ENCODE peak calls at places on chromosomes 6 and 20, in six cellular contexts. One of them, this sample, is unnamed.

GRCh38 chr6:3848380-3848779 is 793 bp upstream of the FAM50B start:
- DNase-seq in H1: no peak
- DNase-seq in HepG2: no peak
- DNase-seq in GM12891: no peak
- DNase-seq in K562: no peak
- DNase-seq in GM12878: no peak
- DNase-seq in this sample: no peak

GRCh38 chr20:588932-589672 is 21.0 kb downstream of the TCF15 start:
- DNase-seq in GM12878: peak
- DNase-seq in GM12891: no peak
- DNase-seq in K562: no peak
- DNase-seq in H1: no peak
- DNase-seq in HepG2: no peak
- DNase-seq in this sample: no peak

GRCh38 chr6:10695086-10695657 is 400 bp downstream of the PAK1IP1 start:
- DNase-seq in GM12891: no peak
- DNase-seq in HepG2: no peak
- DNase-seq in H1: no peak
- DNase-seq in K562: no peak
- DNase-seq in GM12878: no peak
- DNase-seq in this sample: no peak

GRCh38 chr6:147675281-147675680 is 166.8 kb downstream of the SAMD5 start:
- DNase-seq in GM12878: no peak
- DNase-seq in K562: no peak
- DNase-seq in HepG2: no peak
- DNase-seq in H1: no peak
- DNase-seq in GM12891: no peak
- DNase-seq in this sample: no peak

GRCh38 chr6:111625099-111625416 is 19.4 kb upstream of the TRAF3IP2 start:
- DNase-seq in H1: no peak
- DNase-seq in K562: no peak
- DNase-seq in HepG2: no peak
- DNase-seq in GM12878: no peak
- DNase-seq in GM12891: no peak
- DNase-seq in this sample: no peak

GRCh38 chr20:1669304-1669703 is 11.7 kb upstream of the SIRPG start:
- DNase-seq in HepG2: no peak
- DNase-seq in GM12878: no peak
- DNase-seq in K562: no peak
- DNase-seq in GM12891: no peak
- DNase-seq in H1: no peak
- DNase-seq in this sample: no peak

GRCh38 chr6:27809067-27809938 is 102.9 kb downstream of the OR2B2 start:
- DNase-seq in GM12878: no peak
- DNase-seq in HepG2: no peak
- DNase-seq in K562: no peak
- DNase-seq in GM12891: no peak
- DNase-seq in H1: no peak
- DNase-seq in this sample: no peak

GRCh38 chr6:30163090-30163917 is at the start of gene TRIM15:
- DNase-seq in GM12891: no peak
- DNase-seq in HepG2: peak
- DNase-seq in H1: no peak
- DNase-seq in K562: no peak
- DNase-seq in GM12878: no peak
- DNase-seq in this sample: no peak

GRCh38 chr6:25918083-25918683 is 12.3 kb downstream of the SLC17A2 start:
- DNase-seq in H1: no peak
- DNase-seq in GM12878: no peak
- DNase-seq in HepG2: no peak
- DNase-seq in GM12891: no peak
- DNase-seq in K562: no peak
- DNase-seq in this sample: no peak

GRCh38 chr20:17614176-17614811 is 44.4 kb downstream of the DSTN start:
- DNase-seq in H1: no peak
- DNase-seq in HepG2: no peak
- DNase-seq in GM12891: no peak
- DNase-seq in K562: no peak
- DNase-seq in GM12878: no peak
- DNase-seq in this sample: no peak

GRCh38 chr20:24818056-24818455 is 131.0 kb upstream of the CST7 start:
- DNase-seq in GM12891: no peak
- DNase-seq in GM12878: no peak
- DNase-seq in K562: no peak
- DNase-seq in HepG2: no peak
- DNase-seq in H1: no peak
- DNase-seq in this sample: no peak

GRCh38 chr20:38919683-38920082 is 6.5 kb upstream of the FAM83D start:
- DNase-seq in GM12878: no peak
- DNase-seq in HepG2: no peak
- DNase-seq in GM12891: no peak
- DNase-seq in H1: no peak
- DNase-seq in K562: no peak
- DNase-seq in this sample: no peak

GRCh38 chr20:46523696-46524328 is 10.5 kb upstream of the ZNF334 start:
- DNase-seq in K562: no peak
- DNase-seq in HepG2: peak
- DNase-seq in GM12878: no peak
- DNase-seq in H1: no peak
- DNase-seq in GM12891: no peak
- DNase-seq in this sample: no peak

GRCh38 chr20:11814276-11814675 is 103.4 kb upstream of the BTBD3 start:
- DNase-seq in K562: no peak
- DNase-seq in GM12891: no peak
- DNase-seq in HepG2: no peak
- DNase-seq in GM12878: no peak
- DNase-seq in H1: no peak
- DNase-seq in this sample: no peak

GRCh38 chr6:17863971-17864754 is 123.3 kb downstream of the KIF13A start:
- DNase-seq in K562: no peak
- DNase-seq in GM12891: no peak
- DNase-seq in HepG2: peak
- DNase-seq in H1: no peak
- DNase-seq in GM12878: no peak
- DNase-seq in this sample: no peak

GRCh38 chr6:27023664-27024063 is 223.8 kb upstream of the PRSS16 start:
- DNase-seq in GM12878: no peak
- DNase-seq in GM12891: no peak
- DNase-seq in H1: no peak
- DNase-seq in K562: no peak
- DNase-seq in HepG2: no peak
- DNase-seq in this sample: no peak

GRCh38 chr20:53146201-53146891 is 174.2 kb downstream of the TSHZ2 start:
- DNase-seq in GM12878: no peak
- DNase-seq in H1: no peak
- DNase-seq in K562: no peak
- DNase-seq in HepG2: no peak
- DNase-seq in GM12891: no peak
- DNase-seq in this sample: no peak

GRCh38 chr6:28884423-28885148 is 39.2 kb downstream of the TRIM27 start:
- DNase-seq in GM12891: no peak
- DNase-seq in K562: no peak
- DNase-seq in H1: no peak
- DNase-seq in HepG2: peak
- DNase-seq in GM12878: no peak
- DNase-seq in this sample: no peak

GRCh38 chr6:32635526-32636123 is 1.6 kb upstream of the HLA-DQA1 start:
- DNase-seq in H1: no peak
- DNase-seq in HepG2: no peak
- DNase-seq in GM12891: no peak
- DNase-seq in K562: no peak
- DNase-seq in GM12878: no peak
- DNase-seq in this sample: no peak

GRCh38 chr20:50574108-50574507 is 63.9 kb downstream of the PTPN1 start:
- DNase-seq in K562: no peak
- DNase-seq in H1: no peak
- DNase-seq in HepG2: no peak
- DNase-seq in GM12878: no peak
- DNase-seq in GM12891: no peak
- DNase-seq in this sample: no peak

GRCh38 chr6:131015192-131015591 is 47.9 kb downstream of the EPB41L2 start:
- DNase-seq in GM12878: no peak
- DNase-seq in H1: no peak
- DNase-seq in HepG2: no peak
- DNase-seq in GM12891: no peak
- DNase-seq in K562: no peak
- DNase-seq in this sample: no peak

GRCh38 chr6:157092736-157093135 is 230.6 kb downstream of the TMEM242 start:
- DNase-seq in GM12878: no peak
- DNase-seq in HepG2: no peak
- DNase-seq in K562: no peak
- DNase-seq in H1: no peak
- DNase-seq in GM12891: no peak
- DNase-seq in this sample: no peak

GRCh38 chr20:51826372-51826771 is 24.1 kb upstream of the SALL4 start:
- DNase-seq in GM12878: no peak
- DNase-seq in H1: no peak
- DNase-seq in K562: no peak
- DNase-seq in HepG2: no peak
- DNase-seq in GM12891: no peak
- DNase-seq in this sample: no peak

GRCh38 chr6:6004147-6004995 is 2.4 kb downstream of the NRN1 start:
- DNase-seq in GM12878: no peak
- DNase-seq in H1: no peak
- DNase-seq in K562: no peak
- DNase-seq in GM12891: no peak
- DNase-seq in HepG2: no peak
- DNase-seq in this sample: no peak

GRCh38 chr6:27617700-27618689 is 145.1 kb upstream of the ZNF184 start:
- DNase-seq in H1: no peak
- DNase-seq in HepG2: no peak
- DNase-seq in GM12878: no peak
- DNase-seq in GM12891: no peak
- DNase-seq in K562: peak
- DNase-seq in this sample: no peak

GRCh38 chr6:10230533-10230932 is 184.3 kb downstream of the TFAP2A start:
- DNase-seq in HepG2: no peak
- DNase-seq in GM12878: no peak
- DNase-seq in H1: no peak
- DNase-seq in K562: no peak
- DNase-seq in GM12891: no peak
- DNase-seq in this sample: no peak

GRCh38 chr6:168785720-168786511 is 344.9 kb downstream of the SMOC2 start:
- DNase-seq in GM12878: no peak
- DNase-seq in H1: no peak
- DNase-seq in K562: no peak
- DNase-seq in HepG2: no peak
- DNase-seq in GM12891: no peak
- DNase-seq in this sample: no peak

GRCh38 chr6:45608252-45608911 is 230.6 kb upstream of the SUPT3H start:
- DNase-seq in HepG2: no peak
- DNase-seq in GM12891: no peak
- DNase-seq in H1: no peak
- DNase-seq in K562: no peak
- DNase-seq in GM12878: no peak
- DNase-seq in this sample: no peak

GRCh38 chr6:4017058-4017457 is 61.9 kb downstream of the FAM217A start:
- DNase-seq in HepG2: no peak
- DNase-seq in H1: no peak
- DNase-seq in K562: no peak
- DNase-seq in GM12891: no peak
- DNase-seq in GM12878: no peak
- DNase-seq in this sample: no peak

GRCh38 chr6:117534974-117535373 is 52.5 kb downstream of the DCBLD1 start:
- DNase-seq in GM12878: no peak
- DNase-seq in HepG2: no peak
- DNase-seq in GM12891: no peak
- DNase-seq in H1: no peak
- DNase-seq in K562: no peak
- DNase-seq in this sample: no peak

GRCh38 chr20:62365814-62366369 is 1.2 kb downstream of the LAMA5 start:
- DNase-seq in GM12891: no peak
- DNase-seq in HepG2: no peak
- DNase-seq in K562: peak
- DNase-seq in H1: no peak
- DNase-seq in GM12878: no peak
- DNase-seq in this sample: no peak

GRCh38 chr6:36241728-36242127 is 28.1 kb upstream of the PNPLA1 start:
- DNase-seq in GM12878: peak
- DNase-seq in K562: peak
- DNase-seq in H1: no peak
- DNase-seq in GM12891: peak
- DNase-seq in HepG2: no peak
- DNase-seq in this sample: no peak

GRCh38 chr20:35615667-35616464 is at the start of gene SPAG4:
- DNase-seq in K562: peak
- DNase-seq in HepG2: no peak
- DNase-seq in H1: peak
- DNase-seq in GM12878: no peak
- DNase-seq in GM12891: peak
- DNase-seq in this sample: no peak
- TF ChIP-seq POLR2A in K562: peak
- TF ChIP-seq POLR2A in HepG2: peak
- TF ChIP-seq POLR2A in H1: peak
- TF ChIP-seq POLR2A in GM12878: peak
- TF ChIP-seq POLR2A in GM12891: peak
- TF ChIP-seq POLR2A in this sample: peak

DNA sequence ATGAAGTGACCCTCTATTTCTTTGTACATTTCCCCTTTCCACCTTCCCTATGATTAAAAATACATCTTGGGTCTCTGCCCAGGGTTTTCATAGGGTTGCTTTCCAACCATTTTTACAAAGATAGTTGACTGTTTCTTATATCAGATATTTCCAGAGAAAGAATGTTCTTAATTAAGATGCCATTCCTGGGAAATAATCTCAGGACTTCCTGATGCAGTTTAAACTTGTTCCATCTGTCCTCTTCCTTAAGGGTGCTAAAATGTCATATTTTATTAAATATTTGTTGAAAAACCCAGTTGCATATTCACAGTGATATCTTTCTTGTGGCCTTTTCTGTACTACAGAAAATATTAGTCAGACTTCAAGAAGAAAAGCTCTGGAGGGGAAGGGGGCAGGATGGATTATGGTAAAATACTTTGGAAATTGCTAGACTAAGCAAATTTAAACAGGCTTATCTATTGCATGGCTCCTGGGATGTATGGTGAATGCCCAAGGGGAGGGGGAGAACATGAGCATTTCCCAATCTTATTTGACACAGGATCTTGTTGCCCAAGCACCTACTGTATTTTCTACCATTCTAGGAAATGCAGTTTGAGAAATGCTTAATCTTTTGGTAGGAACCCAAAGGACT is 86.3 kb upstream of the LAMP5 start:
- DNase-seq in HepG2: no peak
- DNase-seq in K562: no peak
- DNase-seq in GM12891: no peak
- DNase-seq in GM12878: no peak
- DNase-seq in H1: no peak
- DNase-seq in this sample: no peak
- TF ChIP-seq POLR2AphosphoS5 in HepG2: no peak
- TF ChIP-seq POLR2AphosphoS5 in K562: no peak
- TF ChIP-seq POLR2AphosphoS5 in GM12891: no peak
- TF ChIP-seq POLR2AphosphoS5 in GM12878: no peak
- TF ChIP-seq POLR2AphosphoS5 in H1: no peak
- TF ChIP-seq POLR2AphosphoS5 in this sample: no peak

GRCh38 chr6:167141667-167142432 is 15.9 kb downstream of the GPR31 start:
- DNase-seq in HepG2: peak
- DNase-seq in GM12891: peak
- DNase-seq in GM12878: no peak
- DNase-seq in H1: no peak
- DNase-seq in K562: peak
- DNase-seq in this sample: peak
- TF ChIP-seq TAF1 in HepG2: no peak
- TF ChIP-seq TAF1 in GM12891: no peak
- TF ChIP-seq TAF1 in GM12878: no peak
- TF ChIP-seq TAF1 in H1: no peak
- TF ChIP-seq TAF1 in K562: no peak
- TF ChIP-seq TAF1 in this sample: no peak

GRCh38 chr20:10218536-10219451 is at the start of gene SNAP25:
- DNase-seq in H1: no peak
- DNase-seq in GM12891: peak
- DNase-seq in K562: peak
- DNase-seq in GM12878: no peak
- DNase-seq in HepG2: no peak
- DNase-seq in this sample: no peak
- TF ChIP-seq POLR2A in H1: no peak
- TF ChIP-seq POLR2A in GM12891: no peak
- TF ChIP-seq POLR2A in K562: no peak
- TF ChIP-seq POLR2A in GM12878: no peak
- TF ChIP-seq POLR2A in HepG2: no peak
- TF ChIP-seq POLR2A in this sample: no peak